ENCODE peak calls at places on chromosome 17, in nine cellular contexts. M is iPS-NIHi11; R is GM20000; J is H54; Z is stimulated activated CD8-positive, alpha-beta memory T cell treated with anti-CD3 and anti-CD28 coated beads, Interleukin-15, amount 100 ng/mL, for 24 hours; U is GM13976; I is T-helper 17 cell; B is endothelial cell; P is neural crest cell. N is an unnamed sample.

GRCh38 chr17:50918933-50919296 is 52.8 kb upstream of the TOB1 start:
- DNase-seq in U (peak), J (no peak), P (no peak), R (no peak), I (no peak), Z (no peak), B (no peak), M (no peak), N (no peak)

GRCh38 chr17:48541574-48542113 is 3.3 kb downstream of the HOXB2 start:
- DNase-seq in B (no peak), Z (no peak), U (no peak), P (no peak), R (peak), I (peak), M (no peak), J (no peak), N (no peak)

GRCh38 chr17:7932483-7932891 is 481 bp downstream of the CNTROB start:
- DNase-seq in M (peak), I (no peak), J (peak), P (no peak), B (no peak), Z (no peak), U (peak), R (no peak), N (no peak)

GRCh38 chr17:73551756-73552155 is 92.5 kb downstream of the SDK2 start:
- DNase-seq in I (no peak), Z (no peak), U (no peak), M (no peak), B (no peak), P (no peak), R (no peak), J (no peak), N (no peak)

GRCh38 chr17:39231587-39232551 is 6.1 kb upstream of the STAC2 start:
- DNase-seq in J (no peak), P (peak), I (peak), U (peak), R (peak), M (peak), Z (no peak), B (peak), N (no peak)

GRCh38 chr17:82006468-82007227 is 16.0 kb downstream of the CENPX start:
- DNase-seq in Z (no peak), P (no peak), M (no peak), R (no peak), B (no peak), U (no peak), I (no peak), J (no peak), N (no peak)

GRCh38 chr17:72239548-72239947 is 118.7 kb downstream of the SOX9 start:
- DNase-seq in J (no peak), R (no peak), U (no peak), M (no peak), I (no peak), P (no peak), B (no peak), Z (no peak), N (no peak)

GRCh38 chr17:41406205-41406604 is 8.8 kb upstream of the KRT31 start:
- DNase-seq in R (no peak), I (no peak), B (no peak), J (no peak), P (no peak), U (no peak), Z (no peak), M (peak), N (no peak)

GRCh38 chr17:13306310-13306962 is 288.6 kb upstream of the ELAC2 start:
- DNase-seq in B (peak), J (peak), P (peak), R (no peak), U (no peak), Z (no peak), M (peak), I (no peak), N (no peak)

GRCh38 chr17:42754782-42755181 is 6.2 kb upstream of the RAMP2 start:
- DNase-seq in R (no peak), I (no peak), J (peak), Z (no peak), P (no peak), U (no peak), B (no peak), M (no peak), N (no peak)

GRCh38 chr17:65553009-65553645 is 8.3 kb downstream of the AXIN2 start:
- DNase-seq in U (no peak), M (no peak), P (no peak), R (no peak), B (no peak), Z (no peak), I (no peak), J (no peak), N (no peak)

GRCh38 chr17:78748730-78749317 is 33.2 kb downstream of the CYTH1 start:
- DNase-seq in Z (no peak), M (no peak), I (peak), B (no peak), U (no peak), P (no peak), J (peak), R (no peak), N (no peak)

GRCh38 chr17:57523926-57524634 is 221.0 kb downstream of the CCDC182 start:
- DNase-seq in P (no peak), R (no peak), Z (no peak), U (no peak), M (no peak), B (no peak), I (no peak), J (peak), N (no peak)

GRCh38 chr17:18117974-18118632 is 9.5 kb downstream of the MYO15A start:
- DNase-seq in B (no peak), Z (no peak), R (no peak), M (no peak), U (no peak), P (no peak), J (no peak), I (no peak), N (no peak)

GRCh38 chr17:44191941-44192496 is 5.2 kb downstream of the TMUB2 start:
- DNase-seq in R (no peak), J (no peak), B (no peak), U (no peak), Z (no peak), P (no peak), M (peak), I (no peak), N (no peak)

GRCh38 chr17:43766413-43767052 is 7.9 kb upstream of the SOST start:
- DNase-seq in R (no peak), Z (no peak), J (no peak), B (peak), P (peak), U (no peak), I (peak), M (peak), N (no peak)

GRCh38 chr17:20920813-20921199 is 122.0 kb downstream of the USP22 start:
- DNase-seq in R (no peak), U (no peak), P (no peak), J (no peak), B (no peak), I (no peak), M (no peak), Z (no peak), N (no peak)

GRCh38 chr17:15782809-15783208 is 50.7 kb downstream of the TBC1D26 start:
- DNase-seq in U (no peak), Z (no peak), R (no peak), M (peak), I (no peak), J (no peak), P (no peak), B (no peak), N (no peak)

GRCh38 chr17:62064029-62064790 is 868 bp downstream of the MED13 start:
- DNase-seq in U (no peak), I (no peak), Z (no peak), B (no peak), R (peak), J (peak), P (no peak), M (no peak), N (no peak)

GRCh38 chr17:5837055-5837491 is 233.1 kb upstream of the WSCD1 start:
- DNase-seq in U (no peak), B (no peak), I (no peak), P (no peak), J (peak), M (no peak), R (no peak), Z (no peak), N (no peak)